ENCODE peak calls at places on chromosome 1, in nine cellular contexts. E, F, O, M, W, D, V, K and P are unnamed samples.
A peak's percentile ranks its signal among the peaks of the same experiment; 100 is the strongest.

GRCh38 chr1:154730251-154730650 is 122.3 kb upstream of the ADAR start:
- DNase-seq in K (peak; percentile 77), W (no peak), V (peak; percentile 62), D (no peak), O (no peak), F (no peak), M (no peak), E (no peak), P (no peak)

GRCh38 chr1:172278478-172278877 is 142.0 kb upstream of the C1orf105 start:
- DNase-seq in F (no peak), V (peak; percentile 83), O (no peak), K (peak; percentile 71), M (no peak), D (no peak), W (no peak), E (no peak), P (no peak)

GRCh38 chr1:4060850-4061249 is 160.8 kb upstream of the C1orf174 start:
- DNase-seq in E (no peak), V (no peak), O (no peak), W (no peak), D (peak; percentile 52), F (no peak), K (no peak), M (no peak), P (no peak)

GRCh38 chr1:7474786-7475502 is 296.2 kb upstream of the VAMP3 start:
- DNase-seq in F (peak; percentile 33), D (no peak), O (no peak), E (no peak), W (no peak), K (no peak), V (no peak), M (no peak), P (no peak)

GRCh38 chr1:151846062-151846568 is 6.5 kb upstream of the C2CD4D start:
- DNase-seq in O (no peak), M (no peak), F (no peak), E (no peak), V (peak; percentile 39), W (no peak), D (peak; percentile 19), K (peak; percentile 62), P (no peak)

GRCh38 chr1:221397141-221397540 is 344.7 kb downstream of the DUSP10 start:
- DNase-seq in W (no peak), O (no peak), E (no peak), D (no peak), V (no peak), M (no peak), F (no peak), K (no peak), P (no peak)

GRCh38 chr1:8027748-8028631 is 1.9 kb upstream of the ERRFI1 start:
- DNase-seq in V (peak; percentile 89), M (no peak), D (no peak), K (peak; percentile 58), E (no peak), F (no peak), W (no peak), O (no peak), P (no peak)

GRCh38 chr1:201619513-201619912 is 80.6 kb downstream of the NAV1 start:
- DNase-seq in K (no peak), V (no peak), O (no peak), W (no peak), D (no peak), M (no peak), F (no peak), E (no peak), P (no peak)

GRCh38 chr1:232012773-232013386 is 386.3 kb downstream of the DISC1 start:
- DNase-seq in M (peak; percentile 70), O (no peak), E (peak; percentile 47), V (peak; percentile 92), D (no peak), K (peak; percentile 54), F (no peak), W (peak; percentile 26), P (no peak)

GRCh38 chr1:156895408-156895874 is 1.9 kb downstream of the PEAR1 start:
- DNase-seq in O (no peak), M (no peak), K (no peak), F (no peak), D (no peak), V (no peak), E (peak; percentile 40), W (no peak), P (no peak)

GRCh38 chr1:58283380-58284338 is 262.9 kb downstream of the OMA1 start:
- DNase-seq in E (no peak), F (no peak), M (no peak), O (no peak), W (no peak), D (no peak), V (no peak), K (peak; percentile 24), P (no peak)

GRCh38 chr1:98104285-98104684 is 183.5 kb upstream of the DPYD start:
- DNase-seq in E (no peak), O (no peak), V (peak; percentile 76), K (no peak), D (no peak), W (no peak), F (no peak), M (no peak), P (no peak)

GRCh38 chr1:70941563-70941962 is 106.1 kb downstream of the PTGER3 start:
- DNase-seq in M (no peak), W (no peak), K (no peak), D (no peak), E (no peak), V (no peak), F (no peak), O (no peak), P (no peak)

GRCh38 chr1:230170153-230170547 is 103.1 kb downstream of the GALNT2 start:
- DNase-seq in E (no peak), K (no peak), D (no peak), F (no peak), V (no peak), M (no peak), W (no peak), O (no peak), P (no peak)

GRCh38 chr1:22114083-22115012 is 28.5 kb downstream of the WNT4 start:
- DNase-seq in F (peak; percentile 80), W (no peak), V (peak; percentile 81), M (no peak), K (no peak), D (no peak), E (no peak), O (no peak), P (no peak)

GRCh38 chr1:212606734-212607205 is 1.8 kb upstream of the ATF3 start:
- DNase-seq in O (peak; percentile 83), K (peak; percentile 78), W (peak; percentile 31), E (peak; percentile 23), V (no peak), D (peak; percentile 71), M (peak; percentile 57), F (peak; percentile 28), P (no peak)

GRCh38 chr1:90317628-90318027 is 322.7 kb downstream of the ZNF326 start:
- DNase-seq in M (no peak), V (no peak), O (no peak), D (no peak), K (peak; percentile 17), W (no peak), E (no peak), F (no peak), P (no peak)

GRCh38 chr1:32199717-32200072 is 700 bp upstream of the CCDC28B start:
- DNase-seq in F (peak; percentile 21), M (peak; percentile 77), K (no peak), O (no peak), D (peak; percentile 87), E (peak; percentile 29), W (peak; percentile 81), V (no peak), P (no peak)
- H3K4me3 ChIP-seq in F (peak overlapping the region; percentile 68), M (peak overlapping the region; percentile 62), K (no peak overlapping the region), O (no peak overlapping the region), D (peak overlapping the region; percentile 70), E (no peak overlapping the region), W (peak overlapping the region; percentile 72), V (peak overlapping the region; percentile 78), P (no peak overlapping the region)

DNA sequence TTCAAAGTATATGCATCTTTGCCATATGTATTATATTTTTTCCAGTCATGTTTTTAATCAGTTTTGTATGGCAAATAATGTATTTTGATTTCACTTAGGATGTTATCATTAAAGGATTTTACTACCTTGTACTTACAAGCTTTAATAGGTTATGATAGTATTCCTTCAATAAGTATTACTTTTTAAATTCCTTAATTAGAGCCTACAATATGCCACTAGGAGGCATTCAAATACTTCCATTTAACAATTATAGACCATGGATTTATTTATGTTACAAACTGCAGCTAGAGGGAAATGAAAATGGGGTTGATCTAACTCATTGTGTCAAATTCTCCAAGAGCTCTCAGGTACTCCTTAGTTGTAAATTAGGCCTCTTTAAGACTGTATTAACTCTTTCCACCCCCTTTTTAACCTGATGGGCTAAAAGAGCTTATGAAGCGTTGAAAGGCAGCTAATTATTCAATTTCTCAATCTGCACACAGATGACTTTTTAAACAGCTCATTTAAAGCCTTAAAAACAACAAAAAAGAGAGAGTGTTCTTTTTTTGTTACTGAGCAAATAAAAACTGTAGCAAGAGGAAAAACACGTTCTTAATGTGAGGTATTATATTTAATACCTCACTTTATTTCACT is 156.2 kb downstream of the DENND1B start:
- DNase-seq in M (no peak), O (no peak), K (no peak), W (no peak), F (peak; percentile 13), V (peak; percentile 18), D (no peak), E (no peak), P (no peak)
- TF ChIP-seq CTCF in M (peak; percentile 63), O (peak; percentile 26), K (peak; percentile 38), W (peak; percentile 62), F (peak; percentile 44), V (peak; percentile 25), D (peak; percentile 29), E (peak; percentile 54), P (no peak)

GRCh38 chr1:192627901-192628300 is 8.0 kb upstream of the RGS13 start:
- DNase-seq in D (no peak), K (no peak), O (no peak), V (no peak), W (no peak), F (no peak), E (no peak), M (no peak), P (no peak)
- H3K4me1 ChIP-seq in D (peaks cover 36% of the 10 kb centered on the region), K (no peaks in the 10 kb centered on the region), O (peaks cover 10% of the 10 kb centered on the region), V (no peaks in the 10 kb centered on the region), W (peaks cover 41% of the 10 kb centered on the region), F (peaks cover 5% of the 10 kb centered on the region), E (no peaks in the 10 kb centered on the region), M (no peaks in the 10 kb centered on the region), P (no peaks in the 10 kb centered on the region)

DNA sequence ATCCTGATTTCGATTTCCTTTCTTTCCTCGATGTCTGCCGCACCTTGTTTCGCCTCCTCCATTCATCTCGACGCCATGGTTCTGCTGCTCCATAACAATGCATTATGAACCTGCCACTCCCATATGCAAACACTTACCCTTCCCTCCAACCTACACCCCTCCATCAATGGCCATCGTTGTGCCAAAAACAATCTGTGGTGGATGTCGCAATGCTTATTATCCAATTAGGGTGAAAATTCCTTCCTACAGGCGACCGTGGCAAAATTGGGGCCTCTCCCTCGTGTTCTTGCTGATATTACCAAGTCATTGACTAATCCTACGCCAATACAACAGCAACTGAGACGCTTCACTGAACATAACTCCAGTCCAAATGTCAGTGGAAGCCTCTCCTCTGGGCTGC is 40.3 kb downstream of the CLEC20A start:
- DNase-seq in K (no peak), E (no peak), W (no peak), D (no peak), O (no peak), V (no peak), F (no peak), M (no peak), P (no peak)
- H3K4me3 ChIP-seq in K (no peak overlapping the region), E (no peak overlapping the region), W (no peak overlapping the region), D (no peak overlapping the region), O (no peak overlapping the region), V (no peak overlapping the region), F (no peak overlapping the region), M (no peak overlapping the region), P (no peak overlapping the region)